ENCODE peak calls at places on chromosomes 6 and 20, in five cellular contexts. Y is kidney, C is ascending aorta, U is astrocyte of the spinal cord, L is heart right ventricle. Q is an unnamed sample.

GRCh38 chr20:48178607-48179006 is 393.3 kb upstream of the SULF2 start:
- DNase-seq in C (no peak), L (no peak), U (no peak), Y (no peak), Q (no peak)

GRCh38 chr20:10379761-10380160 is 54.3 kb downstream of the MKKS start:
- DNase-seq in L (no peak), C (no peak), U (no peak), Y (no peak), Q (no peak)

GRCh38 chr6:68343901-68344300 is 291.2 kb upstream of the ADGRB3 start:
- DNase-seq in L (no peak), U (peak; percentile 44), Y (no peak), C (no peak), Q (no peak)

GRCh38 chr6:105781248-105781647 is 304.9 kb upstream of the PRDM1 start:
- DNase-seq in C (no peak), Y (no peak), U (no peak), L (no peak), Q (no peak)

GRCh38 chr6:29631860-29632731 is 887 bp downstream of the GABBR1 start:
- DNase-seq in U (peak; percentile 65), C (peak; percentile 82), L (peak; percentile 77), Y (peak; percentile 90), Q (no peak)

GRCh38 chr20:32535953-32536823 is 48.9 kb downstream of the NOL4L start:
- DNase-seq in C (no peak), U (no peak), Y (peak; percentile 88), L (peak; percentile 48), Q (peak; percentile 26)

GRCh38 chr6:158991017-158991723 is 8.8 kb downstream of the RSPH3 start:
- DNase-seq in Y (no peak), L (no peak), U (no peak), C (no peak), Q (no peak)

GRCh38 chr20:50675671-50676376 is 15.5 kb downstream of the RIPOR3 start:
- DNase-seq in U (no peak), Y (peak; percentile 83), L (peak; percentile 41), C (no peak), Q (no peak)

GRCh38 chr6:151747890-151748289 is 59.6 kb upstream of the ESR1 start:
- DNase-seq in U (no peak), L (no peak), C (no peak), Y (no peak), Q (no peak)

GRCh38 chr6:30884521-30885480 is 482 bp downstream of the DDR1 start:
- DNase-seq in Y (peak; percentile 86), U (peak; percentile 34), L (peak; percentile 34), C (peak; percentile 71), Q (no peak)

GRCh38 chr6:146341498-146342230 is 202.0 kb upstream of the RAB32 start:
- DNase-seq in Y (no peak), C (no peak), U (peak; percentile 39), L (no peak), Q (no peak)

GRCh38 chr6:65745614-65746013 is 38.6 kb upstream of the EYS start:
- DNase-seq in L (no peak), C (no peak), Y (no peak), U (no peak), Q (no peak)

GRCh38 chr6:366389-366788 is 25.2 kb upstream of the IRF4 start:
- DNase-seq in L (no peak), C (no peak), U (no peak), Y (no peak), Q (no peak)

GRCh38 chr6:165849539-165850430 is 186.7 kb upstream of the PDE10A start:
- DNase-seq in L (no peak), U (no peak), Y (no peak), C (no peak), Q (no peak)

GRCh38 chr6:12648171-12648570 is 68.4 kb upstream of the PHACTR1 start:
- DNase-seq in Y (no peak), U (no peak), C (no peak), L (no peak), Q (no peak)

GRCh38 chr6:109187399-109188114 is 92.2 kb downstream of the CEP57L1 start:
- DNase-seq in Y (no peak), L (peak; percentile 19), U (peak; percentile 42), C (peak; percentile 73), Q (no peak)

GRCh38 chr6:5378331-5378730 is 117.0 kb downstream of the FARS2 start:
- DNase-seq in C (no peak), L (no peak), Y (no peak), U (no peak), Q (no peak)

GRCh38 chr20:17502105-17502504 is 29.1 kb downstream of the BFSP1 start:
- DNase-seq in U (no peak), C (no peak), Y (no peak), L (no peak), Q (no peak)

GRCh38 chr6:1575213-1576041 is 34.3 kb upstream of the FOXC1 start:
- DNase-seq in U (peak; percentile 50), Y (no peak), L (peak; percentile 36), C (no peak), Q (no peak)

GRCh38 chr6:43269273-43270007 is 26.2 kb downstream of the TTBK1 start:
- DNase-seq in U (no peak), C (no peak), Y (no peak), L (peak; percentile 48), Q (no peak)

GRCh38 chr6:55543633-55544309 is 35.2 kb downstream of the HMGCLL1 start:
- DNase-seq in L (no peak), U (no peak), Y (no peak), C (no peak), Q (no peak)

GRCh38 chr6:22366214-22366613 is 69.4 kb upstream of the PRL start:
- DNase-seq in C (no peak), L (no peak), U (no peak), Y (no peak), Q (no peak)

GRCh38 chr20:1894471-1894950 is 696 bp upstream of the SIRPA start:
- DNase-seq in U (peak; percentile 72), L (peak; percentile 69), Y (peak; percentile 90), C (peak; percentile 81), Q (no peak)

GRCh38 chr20:40689943-40690835 is 1.2 kb upstream of the MAFB start:
- DNase-seq in C (peak; percentile 95), U (peak; percentile 91), L (peak; percentile 92), Y (peak; percentile 96), Q (no peak)

GRCh38 chr6:158489441-158489840 is 70.5 kb upstream of the TMEM181 start:
- DNase-seq in C (no peak), L (no peak), Y (no peak), U (no peak), Q (no peak)

GRCh38 chr6:108771421-108771820 is 76.8 kb upstream of the ARMC2 start:
- DNase-seq in C (peak; percentile 50), L (no peak), Y (no peak), U (no peak), Q (no peak)

GRCh38 chr20:42628683-42629082 is 561.0 kb downstream of the PTPRT start:
- DNase-seq in U (no peak), C (no peak), Y (no peak), L (no peak), Q (no peak)

GRCh38 chr20:43916875-43917371 is 2.3 kb downstream of the TOX2 start:
- DNase-seq in C (peak; percentile 55), Y (no peak), U (peak; percentile 16), L (no peak), Q (no peak)

GRCh38 chr20:973785-974194 is 28.3 kb downstream of the RSPO4 start:
- DNase-seq in C (no peak), Y (no peak), L (no peak), U (peak; percentile 1), Q (no peak)

GRCh38 chr6:128156315-128157111 is 255.7 kb upstream of the THEMIS start:
- DNase-seq in C (no peak), U (no peak), L (no peak), Y (no peak), Q (no peak)

GRCh38 chr6:27650620-27651370 is 177.9 kb upstream of the ZNF184 start:
- DNase-seq in L (no peak), C (no peak), Y (no peak), U (peak; percentile 4), Q (no peak)

GRCh38 chr20:4875578-4876067 is 125.7 kb downstream of the SLC23A2 start:
- DNase-seq in L (no peak), Y (peak; percentile 66), U (no peak), C (no peak), Q (no peak)

GRCh38 chr20:56360899-56361199 is 2.1 kb downstream of the FAM210B start:
- DNase-seq in C (no peak), L (no peak), Y (no peak), U (no peak), Q (no peak)

GRCh38 chr6:46263709-46264091 is 92.9 kb upstream of the ENPP5 start:
- DNase-seq in Y (no peak), U (peak; percentile 2), C (no peak), L (no peak), Q (no peak)

GRCh38 chr6:79750806-79751205 is 119.7 kb downstream of the SH3BGRL2 start:
- DNase-seq in C (no peak), U (peak; percentile 49), L (no peak), Y (no peak), Q (no peak)

GRCh38 chr20:25317351-25318075 is 69.6 kb downstream of the PYGB start:
- DNase-seq in L (no peak), C (peak; percentile 59), Y (peak; percentile 52), U (no peak), Q (no peak)
- TF ChIP-seq CTCF in L (no peak), C (no peak), Y (no peak), U (no peak), Q (no peak)

DNA sequence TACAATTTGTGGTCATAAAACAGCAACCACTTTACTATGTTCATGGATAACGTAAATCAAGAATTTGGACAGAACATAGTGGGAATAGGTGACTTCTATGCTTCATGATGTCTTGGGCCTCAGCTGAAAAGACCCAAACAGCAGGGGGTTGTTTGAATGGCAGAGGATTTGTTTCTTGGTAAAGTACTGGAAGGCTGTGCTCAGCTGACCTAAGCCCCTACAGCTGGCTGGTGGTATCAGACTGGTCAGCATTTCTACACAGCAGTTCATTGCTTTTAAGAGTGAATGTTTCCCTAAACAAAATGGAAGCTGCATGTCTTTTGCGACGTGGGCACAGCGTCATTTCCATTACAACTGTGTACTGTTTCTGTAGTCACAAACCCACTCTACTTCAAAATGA is 148.5 kb upstream of the DEFB112 start:
- DNase-seq in C (no peak), U (no peak), L (no peak), Y (no peak), Q (no peak)
- TF ChIP-seq CTCF in C (no peak), U (no peak), L (no peak), Y (no peak), Q (no peak)

GRCh38 chr20:45971675-45972499 is at the start of gene ZNF335:
- DNase-seq in L (peak; percentile 96), U (peak; percentile 99), Y (peak; percentile 99), C (peak; percentile 97), Q (peak; percentile 87)
- TF ChIP-seq CTCF in L (peak; percentile 50), U (no peak), Y (peak; percentile 21), C (peak; percentile 37), Q (peak; percentile 61)

DNA sequence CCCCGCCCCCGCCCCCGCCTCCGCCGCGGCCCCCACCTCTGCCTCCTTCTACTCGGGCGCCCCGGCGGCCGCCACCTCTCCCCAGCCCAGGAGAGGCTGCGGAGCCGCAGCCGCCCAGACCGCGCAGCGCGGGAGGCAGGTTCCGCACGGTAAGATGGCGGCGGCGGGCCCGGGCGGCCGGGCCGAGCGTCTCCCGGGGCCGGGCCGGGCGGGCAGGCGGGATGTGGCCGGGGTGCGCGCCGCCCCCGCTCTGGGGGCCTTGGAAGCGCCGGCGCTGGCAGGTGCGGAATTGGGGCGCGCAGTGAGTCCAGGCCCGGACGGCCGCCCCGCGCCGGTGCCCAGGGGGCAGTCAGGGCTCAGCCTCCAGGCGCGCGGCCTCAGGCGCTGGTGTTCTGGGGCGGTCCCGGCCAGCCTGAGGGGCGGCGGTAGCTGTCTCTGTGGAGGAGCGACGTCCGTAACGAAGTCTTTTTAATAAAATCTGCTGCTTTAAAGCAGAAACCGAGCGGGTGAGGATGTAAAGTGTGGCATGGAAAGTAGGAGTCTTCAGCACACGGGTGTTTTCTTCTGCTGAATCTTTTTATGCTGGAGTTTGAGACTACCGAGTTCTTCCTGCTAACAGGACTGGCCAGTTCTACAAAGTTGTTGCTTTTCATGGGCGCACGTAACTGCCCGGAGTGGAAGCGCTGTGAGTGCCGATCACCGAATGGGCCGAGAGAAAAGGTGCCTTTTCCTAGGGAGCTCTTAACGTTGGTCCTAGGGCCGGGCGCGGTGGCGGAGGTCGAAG is at the start of gene GID8:
- DNase-seq in C (peak; percentile 76), Y (peak; percentile 76), U (peak; percentile 49), L (peak; percentile 50), Q (no peak)
- TF ChIP-seq CTCF in C (peak; percentile 20), Y (no peak), U (no peak), L (no peak), Q (no peak)

Q was measured in esophagus squamous epithelium.